ENCODE peak calls at places on chromosomes 7 and 10, in six cellular contexts. W is uterus, S is suprapubic skin, O is tibial nerve, H is body of pancreas, Q is K562. B is an unnamed sample. For H3K9me3, the result is how much of the 10 kb centered on the place peaks cover.

GRCh38 chr7:46486264-46487206 is 565.5 kb upstream of the IGFBP3 start:
- DNase-seq in W (peak), S (peak), O (peak), H (peak), Q (no peak), B (no peak)

GRCh38 chr10:62459072-62459471 is 84.9 kb downstream of the ZNF365 start:
- DNase-seq in W (peak), S (no peak), O (no peak), H (no peak), Q (no peak), B (no peak)

GRCh38 chr7:17022915-17023314 is 141.1 kb upstream of the AGR3 start:
- DNase-seq in W (no peak), S (no peak), O (no peak), H (no peak), Q (no peak), B (no peak)

GRCh38 chr7:25598765-25599164 is 370.5 kb upstream of the NPVF start:
- DNase-seq in W (no peak), S (no peak), O (no peak), H (no peak), Q (no peak), B (no peak)

GRCh38 chr7:38831262-38831661 is 77.7 kb downstream of the VPS41 start:
- DNase-seq in W (no peak), S (no peak), O (no peak), H (no peak), Q (no peak), B (no peak)

GRCh38 chr7:55135462-55135861 is 116.6 kb downstream of the EGFR start:
- DNase-seq in W (no peak), S (no peak), O (no peak), H (no peak), Q (no peak), B (no peak)

GRCh38 chr10:87661861-87662785 is 2.4 kb downstream of the PAPSS2 start:
- DNase-seq in W (no peak), S (no peak), O (no peak), H (no peak), Q (no peak), B (no peak)

GRCh38 chr10:74511051-74511450 is 315.3 kb upstream of the KAT6B start:
- DNase-seq in W (no peak), S (no peak), O (no peak), H (no peak), Q (no peak), B (no peak)

GRCh38 chr10:131694168-131694962 is 206.4 kb upstream of the PPP2R2D start:
- DNase-seq in W (no peak), S (no peak), O (no peak), H (no peak), Q (no peak), B (peak)

GRCh38 chr10:58824396-58824795 is 311.7 kb downstream of the BICC1 start:
- DNase-seq in W (no peak), S (no peak), O (no peak), H (no peak), Q (no peak), B (no peak)

GRCh38 chr7:54813398-54813797 is 54.4 kb upstream of the SEC61G start:
- DNase-seq in W (no peak), S (no peak), O (peak), H (no peak), Q (no peak), B (no peak)

GRCh38 chr7:25930492-25931048 is 221.4 kb upstream of the NFE2L3 start:
- DNase-seq in W (no peak), S (no peak), O (no peak), H (no peak), Q (no peak), B (no peak)

GRCh38 chr10:42491001-42491592 is 147.3 kb downstream of the ZNF33B start:
- DNase-seq in W (no peak), S (no peak), O (no peak), H (no peak), Q (no peak), B (no peak)

GRCh38 chr10:122688293-122688989 is 11.2 kb downstream of the C10orf120 start:
- DNase-seq in W (no peak), S (no peak), O (peak), H (peak), Q (no peak), B (peak)

GRCh38 chr7:30771859-30772429 is 727 bp downstream of the MINDY4 start:
- DNase-seq in W (no peak), S (no peak), O (no peak), H (no peak), Q (peak), B (no peak)

GRCh38 chr10:86647773-86648705 is 6.3 kb upstream of the OPN4 start:
- DNase-seq in W (peak), S (peak), O (no peak), H (no peak), Q (no peak), B (no peak)

GRCh38 chr7:106659963-106660861 is 746 bp downstream of the CCDC71L start:
- DNase-seq in W (peak), S (peak), O (peak), H (peak), Q (peak), B (peak)

GRCh38 chr10:73232887-73233286 is 14.2 kb downstream of the DNAJC9 start:
- DNase-seq in W (no peak), S (no peak), O (no peak), H (no peak), Q (peak), B (no peak)

GRCh38 chr7:112192236-112193154 is 13.7 kb downstream of the DOCK4 start:
- DNase-seq in W (peak), S (no peak), O (no peak), H (no peak), Q (no peak), B (peak)

DNA sequence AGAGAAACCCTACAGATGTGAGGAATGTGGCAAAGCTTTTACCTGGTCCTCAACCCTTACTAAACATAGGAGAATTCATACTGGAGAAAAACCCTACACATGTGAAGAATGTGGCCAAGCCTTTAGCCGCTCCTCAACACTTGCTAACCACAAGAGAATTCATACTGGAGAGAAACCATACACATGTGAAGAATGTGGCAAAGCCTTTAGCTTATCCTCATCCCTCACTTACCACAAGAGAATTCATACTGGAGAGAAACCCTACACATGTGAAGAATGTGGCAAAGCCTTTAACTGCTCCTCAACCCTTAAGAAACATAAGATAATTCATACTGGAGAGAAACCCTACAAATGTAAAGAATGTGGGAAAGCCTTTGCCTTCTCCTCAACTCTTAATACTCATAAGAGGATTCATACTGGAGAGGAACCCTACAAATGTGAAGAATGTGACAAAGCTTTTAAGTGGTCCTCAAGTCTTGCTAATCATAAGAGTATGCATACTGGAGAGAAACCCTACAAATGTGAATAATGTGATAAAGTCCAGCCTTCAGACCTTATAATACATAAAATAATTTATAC is 38.2 kb downstream of the ZNF679 start:
- DNase-seq in W (no peak), S (no peak), O (no peak), H (no peak), Q (no peak), B (no peak)
- H3K9me3 ChIP-seq in W (under half), S (under half), O (under half), H (under half), Q (under half), B (under half)

DNA sequence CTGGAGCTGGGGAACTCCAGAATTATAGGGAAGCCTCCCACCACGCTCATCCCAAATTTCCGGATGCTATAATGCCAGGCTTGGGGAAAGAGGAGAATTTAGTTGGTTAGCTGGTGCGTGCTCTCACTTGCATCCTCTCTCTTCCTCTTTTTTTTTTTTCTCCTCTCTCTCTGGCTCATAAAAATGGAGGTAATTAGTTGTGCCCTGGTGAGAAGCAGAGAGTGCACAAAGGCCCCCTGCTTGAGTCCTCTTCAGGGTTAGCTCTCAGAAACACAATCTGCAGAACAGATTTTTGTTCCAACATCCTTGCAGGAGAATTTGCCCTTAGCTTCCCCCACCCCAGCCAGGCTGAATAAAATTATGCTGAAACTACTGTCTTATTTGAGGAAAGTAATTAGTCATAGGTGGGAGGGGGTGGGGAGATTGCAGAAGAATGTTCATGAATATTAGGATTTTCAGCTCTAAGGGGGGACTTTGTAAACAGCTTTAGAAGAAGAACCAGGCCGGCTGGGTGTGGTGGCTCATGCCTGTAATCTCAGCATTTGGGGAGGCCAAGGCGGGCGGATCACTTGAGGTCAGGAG is 7.6 kb downstream of the SERPINE1 start:
- DNase-seq in W (no peak), S (no peak), O (no peak), H (no peak), Q (no peak), B (no peak)
- TF ChIP-seq POLR2A in W (no peak), S (no peak), O (no peak), H (no peak), Q (no peak), B (no peak)

DNA sequence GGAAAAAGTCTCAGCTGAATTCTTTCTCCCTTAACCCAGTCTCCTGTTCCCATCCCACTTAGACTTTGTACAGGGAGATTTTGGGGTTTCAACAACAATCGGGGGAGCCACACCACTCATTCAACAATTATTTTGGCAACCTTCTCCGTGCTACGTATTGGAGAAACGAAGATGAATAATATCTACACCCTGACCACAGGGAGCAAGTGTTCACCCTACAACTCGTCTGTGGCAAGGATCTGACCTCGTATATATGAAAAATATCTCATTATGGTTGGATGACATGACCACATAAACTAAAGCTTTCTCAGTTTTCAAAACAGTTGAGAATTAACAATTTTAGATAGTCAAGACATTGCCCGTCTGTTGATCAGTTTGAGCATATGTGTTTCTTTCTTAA is 302.1 kb downstream of the CACNA2D1 start:
- DNase-seq in W (no peak), S (no peak), O (no peak), H (no peak), Q (no peak), B (no peak)
- H3K9me3 ChIP-seq in W (under half), S (under half), O (under half), H (under half), Q (under half), B (under half)

GRCh38 chr10:78038791-78039547 is 5.3 kb downstream of the RPS24 start:
- DNase-seq in W (no peak), S (no peak), O (no peak), H (no peak), Q (no peak), B (no peak)
- TF ChIP-seq POLR2A in W (no peak), S (no peak), O (no peak), H (no peak), Q (peak), B (no peak)

DNA sequence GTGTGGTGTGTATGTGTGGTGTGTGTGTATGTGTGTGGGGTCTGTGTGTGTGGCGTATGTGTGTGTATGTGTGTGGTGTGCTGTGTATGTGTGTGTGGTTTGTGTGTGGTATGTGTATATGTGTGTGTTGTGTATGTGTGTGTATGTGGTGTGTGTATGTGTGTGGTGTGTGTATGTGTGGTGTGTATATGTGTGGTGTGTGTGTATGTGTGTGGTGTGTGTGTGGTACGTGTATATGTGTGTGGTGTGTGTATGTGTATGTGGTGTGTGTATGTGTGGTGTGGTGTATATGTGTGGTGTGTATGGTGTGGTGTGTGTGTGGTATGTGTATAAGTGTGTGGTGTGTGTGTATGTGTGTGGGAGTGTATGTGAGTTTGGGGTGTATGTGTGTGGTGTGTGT is 428.7 kb downstream of the PAXIP1 start:
- DNase-seq in W (no peak), S (no peak), O (no peak), H (no peak), Q (no peak), B (no peak)
- H3K9me3 ChIP-seq in W (under half), S (under half), O (under half), H (under half), Q (under half), B (under half)

GRCh38 chr10:102615361-102615760 is 28.9 kb upstream of the TRIM8 start:
- DNase-seq in W (no peak), S (no peak), O (no peak), H (no peak), Q (peak), B (no peak)
- TF ChIP-seq POLR2A in W (no peak), S (no peak), O (no peak), H (no peak), Q (no peak), B (no peak)

GRCh38 chr7:157544980-157545680 is 208.3 kb downstream of the DNAJB6 start:
- DNase-seq in W (no peak), S (peak), O (no peak), H (no peak), Q (no peak), B (no peak)

GRCh38 chr7:157544226-157544625 is 207.4 kb downstream of the DNAJB6 start:
- DNase-seq in W (no peak), S (peak), O (no peak), H (no peak), Q (no peak), B (no peak)

GRCh38 chr7:157542669-157543021 is 205.8 kb downstream of the DNAJB6 start:
- DNase-seq in W (no peak), S (peak), O (no peak), H (no peak), Q (no peak), B (no peak)

GRCh38 chr7:157543276-157543675 is 206.5 kb downstream of the DNAJB6 start:
- DNase-seq in W (no peak), S (peak), O (no peak), H (no peak), Q (no peak), B (no peak)

DNA sequence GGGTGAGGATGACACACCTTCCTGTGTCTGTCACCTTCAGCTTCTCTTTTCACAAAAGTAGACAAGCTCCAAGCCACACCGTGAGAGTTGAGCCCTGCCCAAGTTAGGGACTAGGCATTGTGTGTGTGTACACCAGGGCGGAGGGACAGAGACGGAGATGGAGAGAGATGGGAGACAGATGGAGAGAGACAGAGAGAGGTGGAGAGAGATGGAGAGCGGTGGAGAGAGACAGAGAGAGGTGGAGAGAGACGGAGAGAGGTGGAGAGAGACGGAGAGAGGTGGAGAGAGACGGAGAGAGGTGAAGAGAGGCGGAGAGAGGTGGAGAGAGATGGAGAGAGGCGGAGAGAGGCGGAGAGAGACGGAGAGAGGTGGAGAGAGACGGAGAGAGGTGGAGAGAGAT is 207.0 kb downstream of the DNAJB6 start:
- DNase-seq in W (no peak), S (peak), O (no peak), H (no peak), Q (no peak), B (no peak)
- H3K9me3 ChIP-seq in W (under half), S (under half), O (under half), H (under half), Q (under half), B (under half)

GRCh38 chr7:29236071-29236580 is 41.6 kb downstream of the CHN2 start:
- DNase-seq in W (no peak), S (no peak), O (no peak), H (no peak), Q (no peak), B (no peak)

GRCh38 chr7:29243777-29244655 is 49.4 kb downstream of the CHN2 start:
- DNase-seq in W (no peak), S (no peak), O (no peak), H (no peak), Q (peak), B (no peak)

GRCh38 chr7:29236649-29237048 is 42.1 kb downstream of the CHN2 start:
- DNase-seq in W (no peak), S (no peak), O (no peak), H (no peak), Q (no peak), B (no peak)

GRCh38 chr7:29237483-29237882 is 42.9 kb downstream of the CHN2 start:
- DNase-seq in W (no peak), S (no peak), O (no peak), H (no peak), Q (no peak), B (peak)

DNA sequence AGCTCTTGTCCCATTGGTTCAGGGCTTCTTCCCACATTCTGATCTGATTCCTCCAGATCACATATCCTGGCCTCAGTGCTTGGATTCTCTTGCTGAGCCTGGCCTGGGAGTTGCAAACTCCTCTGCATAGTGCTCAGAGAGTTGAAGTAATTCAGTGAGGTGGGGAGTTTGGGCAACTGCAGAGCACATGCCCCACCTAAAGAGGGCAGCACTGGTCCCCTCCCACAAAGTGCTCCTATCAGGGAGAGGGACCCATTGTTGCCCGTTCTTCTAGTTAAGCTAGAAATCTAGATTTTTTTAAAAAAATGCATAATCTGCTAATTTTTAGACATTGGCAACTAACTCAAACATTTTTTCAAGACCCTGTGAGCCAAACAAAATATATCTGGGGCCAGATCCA is 45.1 kb downstream of the CHN2 start:
- DNase-seq in W (no peak), S (no peak), O (no peak), H (peak), Q (peak), B (peak)
- TF ChIP-seq POLR2A in W (no peak), S (no peak), O (no peak), H (no peak), Q (no peak), B (no peak)

B was measured in adrenal gland.